ENCODE peak calls at places on chromosome 13, in four cellular contexts. C, M, S and F are unnamed samples.

GRCh38 chr13:29693297-29693945 is 97.9 kb upstream of the SLC7A1 start:
- DNase-seq in C (no peak), M (peak; percentile 94), S (no peak), F (peak; percentile 20)

GRCh38 chr13:73870970-73871935 is 263.0 kb downstream of the KLF12 start:
- DNase-seq in C (no peak), M (no peak), S (no peak), F (no peak)

GRCh38 chr13:113013303-113013702 is 44.3 kb downstream of the MCF2L start:
- DNase-seq in C (no peak), M (no peak), S (no peak), F (peak; percentile 81)

GRCh38 chr13:55038230-55038629 is 2009.6 kb downstream of the OLFM4 start:
- DNase-seq in C (no peak), M (no peak), S (no peak), F (no peak)

GRCh38 chr13:80345771-80346510 is 5.0 kb upstream of the SPRY2 start:
- DNase-seq in C (no peak), M (no peak), S (no peak), F (no peak)

GRCh38 chr13:28819748-28820098 is 416 bp upstream of the MTUS2 start:
- DNase-seq in C (no peak), M (peak; percentile 55), S (peak; percentile 40), F (no peak)

GRCh38 chr13:75414036-75414827 is 67.7 kb downstream of the TBC1D4 start:
- DNase-seq in C (no peak), M (no peak), S (no peak), F (no peak)

GRCh38 chr13:51560336-51560735 is 23.9 kb upstream of the WDFY2 start:
- DNase-seq in C (no peak), M (no peak), S (no peak), F (no peak)

GRCh38 chr13:49836516-49836915 is 44.0 kb upstream of the KPNA3 start:
- DNase-seq in C (no peak), M (peak; percentile 43), S (no peak), F (no peak)

GRCh38 chr13:94711561-94712286 is 621 bp downstream of the SOX21 start:
- DNase-seq in C (no peak), M (no peak), S (no peak), F (no peak)
- H3K4me3 ChIP-seq in C (no peak overlapping the region), M (no peak overlapping the region), S (no peak overlapping the region), F (no peak overlapping the region)

GRCh38 chr13:36981156-36981743 is 17.9 kb downstream of the ALG5 start:
- DNase-seq in C (no peak), M (no peak), S (no peak), F (no peak)

GRCh38 chr13:36992362-36992761 is 6.8 kb downstream of the ALG5 start:
- DNase-seq in C (no peak), M (no peak), S (no peak), F (no peak)

DNA sequence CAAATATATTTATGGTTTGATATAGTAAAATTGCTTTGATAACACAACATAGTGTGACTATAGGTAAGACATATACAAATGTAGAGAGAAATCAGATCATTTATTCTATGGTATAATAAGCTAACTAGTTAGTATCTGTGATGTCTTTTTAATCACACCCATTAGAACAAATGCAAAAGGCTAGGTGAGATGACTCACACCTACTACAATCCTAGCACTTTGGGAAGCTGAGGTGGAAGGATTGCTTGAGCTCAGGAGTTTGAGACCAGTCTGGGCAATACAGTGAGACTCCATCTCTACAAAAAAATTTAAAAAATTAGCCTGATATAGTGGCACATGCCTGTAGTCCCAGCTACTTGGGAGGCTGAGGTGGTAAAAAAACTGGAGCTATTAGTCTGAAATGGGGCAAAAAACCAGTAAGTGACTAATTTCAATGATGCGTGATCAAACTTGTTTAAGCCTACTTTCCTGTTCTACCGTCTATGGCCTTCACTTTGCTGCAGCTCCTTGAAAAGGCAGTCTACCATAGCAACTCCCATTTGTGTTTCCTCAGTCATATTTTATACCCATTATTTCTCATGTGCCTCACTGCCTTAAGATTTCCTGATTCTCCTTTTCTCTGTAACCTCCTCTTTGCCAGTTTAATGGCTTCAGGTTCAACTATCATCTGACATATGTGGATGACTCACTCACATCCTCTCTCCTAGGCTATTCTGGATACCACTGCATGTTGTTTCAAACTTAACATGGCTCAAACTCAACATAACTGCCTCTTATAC is 12.5 kb downstream of the ALG5 start:
- DNase-seq in C (no peak), M (no peak), S (no peak), F (no peak)
- H3K36me3 ChIP-seq in C (peaks cover 58% of the 10 kb centered on the region), M (peaks cover 47% of the 10 kb centered on the region), S (no peaks in the 10 kb centered on the region), F (peaks cover 53% of the 10 kb centered on the region)

GRCh38 chr13:48028066-48028465 is 9.5 kb upstream of the NUDT15 start:
- DNase-seq in C (no peak), M (no peak), S (no peak), F (peak; percentile 86)
- H3K4me3 ChIP-seq in C (no peak overlapping the region), M (no peak overlapping the region), S (no peak overlapping the region), F (no peak overlapping the region)

GRCh38 chr13:71797487-71797886 is 69.5 kb downstream of the DACH1 start:
- DNase-seq in C (no peak), M (no peak), S (no peak), F (no peak)
- H3K36me3 ChIP-seq in C (no peaks in the 10 kb centered on the region), M (no peaks in the 10 kb centered on the region), S (no peaks in the 10 kb centered on the region), F (no peaks in the 10 kb centered on the region)

DNA sequence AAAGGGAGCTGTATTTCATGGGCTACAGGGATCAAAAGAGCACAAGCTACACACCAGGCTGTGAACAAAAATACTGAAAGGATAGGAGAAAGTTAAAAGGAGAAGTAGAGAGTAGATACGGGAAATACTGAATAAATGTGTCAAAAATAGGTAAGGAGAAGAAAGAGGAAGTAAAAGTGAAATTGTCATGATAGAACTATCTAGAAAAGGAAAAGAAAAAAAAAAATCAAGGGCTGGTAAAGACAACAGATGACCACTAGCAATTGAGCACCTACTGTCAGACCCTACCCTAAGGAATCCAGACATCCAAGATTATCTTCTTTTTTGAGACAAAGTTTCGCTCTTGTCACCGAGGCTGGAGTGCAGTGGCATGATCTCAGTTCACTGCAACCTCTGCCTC is 4.8 kb downstream of the RUBCNL start:
- DNase-seq in C (no peak), M (no peak), S (no peak), F (no peak)
- H3K4me3 ChIP-seq in C (no peak overlapping the region), M (no peak overlapping the region), S (no peak overlapping the region), F (no peak overlapping the region)

GRCh38 chr13:65803706-65804392 is 1426.3 kb downstream of the PCDH9 start:
- DNase-seq in C (no peak), M (no peak), S (no peak), F (no peak)

GRCh38 chr13:65808061-65808460 is 1422.1 kb downstream of the PCDH9 start:
- DNase-seq in C (no peak), M (no peak), S (no peak), F (no peak)
- H3K36me3 ChIP-seq in C (no peaks in the 10 kb centered on the region), M (no peaks in the 10 kb centered on the region), S (no peaks in the 10 kb centered on the region), F (no peaks in the 10 kb centered on the region)

GRCh38 chr13:31074750-31075149 is 87.0 kb downstream of the HSPH1 start:
- DNase-seq in C (no peak), M (no peak), S (no peak), F (no peak)

GRCh38 chr13:31072041-31072440 is 89.7 kb downstream of the HSPH1 start:
- DNase-seq in C (no peak), M (no peak), S (no peak), F (no peak)

GRCh38 chr13:31069808-31070544 is 91.7 kb downstream of the HSPH1 start:
- DNase-seq in C (no peak), M (no peak), S (no peak), F (no peak)

GRCh38 chr13:31073859-31074718 is 87.6 kb downstream of the HSPH1 start:
- DNase-seq in C (no peak), M (no peak), S (no peak), F (peak; percentile 43)
- H3K4me3 ChIP-seq in C (no peak overlapping the region), M (no peak overlapping the region), S (no peak overlapping the region), F (no peak overlapping the region)

DNA sequence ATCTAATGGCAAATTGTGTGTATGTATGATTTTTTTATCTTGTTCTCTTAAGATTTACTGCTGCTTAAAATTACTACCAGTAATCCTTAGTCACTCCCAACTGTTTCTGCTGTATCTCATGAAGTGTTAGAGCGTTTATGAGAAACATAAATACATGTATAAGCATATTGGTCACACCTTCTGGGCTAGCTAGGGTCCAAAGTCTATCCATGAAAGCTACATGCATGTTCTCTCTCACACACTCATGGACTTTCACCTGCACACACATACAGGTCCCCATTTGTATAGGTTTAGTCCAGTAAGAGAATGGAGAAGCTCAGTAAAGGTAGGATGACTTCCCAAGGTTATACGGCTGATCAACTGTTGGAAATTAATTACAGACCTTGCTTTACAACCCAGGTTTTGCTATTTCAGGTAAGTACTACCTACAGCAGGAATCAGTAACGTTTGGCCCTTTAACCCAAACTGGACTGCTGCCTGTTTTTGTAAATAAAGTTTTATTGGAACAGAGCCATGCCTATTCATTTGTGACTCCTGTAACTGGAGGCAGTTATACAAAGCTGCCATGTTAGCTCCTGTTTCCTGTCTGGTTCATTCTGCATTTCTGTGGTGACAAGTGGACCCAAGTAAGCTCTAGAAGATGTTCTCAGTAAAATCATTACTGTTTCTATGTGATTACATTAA is 15.3 kb downstream of the METTL21C start:
- DNase-seq in C (no peak), M (no peak), S (no peak), F (no peak)
- H3K36me3 ChIP-seq in C (peaks cover 3% of the 10 kb centered on the region), M (peaks cover 7% of the 10 kb centered on the region), S (no peaks in the 10 kb centered on the region), F (peaks cover 16% of the 10 kb centered on the region)

GRCh38 chr13:109587689-109588088 is 198.7 kb downstream of the IRS2 start:
- DNase-seq in C (no peak), M (no peak), S (no peak), F (no peak)

GRCh38 chr13:109584844-109585361 is 201.5 kb downstream of the IRS2 start:
- DNase-seq in C (no peak), M (no peak), S (no peak), F (peak; percentile 57)

DNA sequence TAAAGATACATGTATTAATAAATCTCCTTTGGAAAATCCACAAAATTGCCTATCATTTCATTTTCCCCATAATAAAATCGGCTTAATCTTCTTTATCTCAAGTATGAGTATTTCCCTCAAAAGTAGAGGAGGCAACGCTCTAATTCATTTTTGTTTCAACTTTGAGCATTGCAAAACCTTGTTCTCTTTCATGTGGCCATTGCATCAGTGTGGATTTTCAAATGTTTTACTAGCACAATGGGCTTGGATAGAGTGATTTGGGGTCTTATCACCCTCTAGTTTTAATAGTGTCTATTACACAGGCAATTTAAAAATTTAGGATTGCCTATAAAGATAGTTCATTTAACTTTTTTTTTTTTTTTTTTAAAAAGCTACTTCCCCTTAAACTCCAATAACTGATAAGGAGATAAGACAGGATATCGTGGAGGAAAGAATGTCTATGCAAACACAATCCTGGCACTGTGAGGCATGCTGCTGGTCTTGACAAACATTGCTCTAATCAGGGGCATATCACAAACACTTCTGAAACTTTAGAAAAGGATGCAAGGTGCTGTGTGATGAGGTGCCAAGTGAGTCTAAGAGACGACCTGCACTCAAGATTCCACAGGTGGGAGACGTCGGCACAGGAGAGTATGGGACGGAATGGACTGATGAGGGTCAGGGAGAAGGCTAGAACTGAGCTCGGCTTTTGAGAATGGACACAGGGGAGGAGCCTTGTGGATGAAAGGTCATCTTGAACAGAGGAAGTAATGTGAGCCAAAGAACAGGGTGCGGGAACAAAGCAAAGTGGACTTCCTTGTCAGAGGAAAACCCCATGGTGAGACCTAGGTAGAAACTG is 199.7 kb downstream of the IRS2 start:
- DNase-seq in C (no peak), M (no peak), S (no peak), F (peak; percentile 98)
- H3K4me3 ChIP-seq in C (no peak overlapping the region), M (no peak overlapping the region), S (no peak overlapping the region), F (peak overlapping the region; percentile 4)

GRCh38 chr13:48315981-48316380 is 12.4 kb downstream of the RB1 start:
- DNase-seq in C (no peak), M (no peak), S (no peak), F (no peak)
- H3K36me3 ChIP-seq in C (no peaks in the 10 kb centered on the region), M (peaks cover 2% of the 10 kb centered on the region), S (no peaks in the 10 kb centered on the region), F (no peaks in the 10 kb centered on the region)